ENCODE peak calls at places on chromosomes 16 and 17, in eight cellular contexts. M is T-cell, C is lower leg skin, B is AG09319, F is stomach, U is hepatic stellate cell, V is sciatic nerve, I is foreskin fibroblast. P is an unnamed sample.

GRCh38 chr16:57863434-57864160 is 61.3 kb upstream of the KIFC3 start:
- DNase-seq in F (peak), M (no peak), V (peak), C (peak), I (peak), B (peak), U (peak), P (no peak)

GRCh38 chr16:79902351-79902750 is 301.8 kb upstream of the MAF start:
- DNase-seq in V (no peak), B (no peak), C (no peak), I (no peak), U (no peak), M (no peak), F (no peak), P (no peak)

GRCh38 chr17:78933959-78934568 is 8.9 kb upstream of the TIMP2 start:
- DNase-seq in F (peak), I (peak), U (peak), B (peak), V (peak), C (peak), M (no peak), P (no peak)

GRCh38 chr16:86353185-86353584 is 157.1 kb upstream of the FOXF1 start:
- DNase-seq in F (no peak), V (no peak), U (no peak), I (peak), C (no peak), B (no peak), M (no peak), P (no peak)

GRCh38 chr17:67441052-67441738 is 64.1 kb downstream of the PITPNC1 start:
- DNase-seq in I (peak), M (peak), B (no peak), C (peak), U (peak), F (no peak), V (no peak), P (peak)

GRCh38 chr17:14044702-14045101 is 24.6 kb upstream of the COX10 start:
- DNase-seq in I (no peak), M (no peak), B (no peak), C (no peak), V (no peak), F (no peak), U (no peak), P (no peak)

GRCh38 chr17:71828182-71828596 is 292.6 kb upstream of the SOX9 start:
- DNase-seq in F (no peak), I (peak), U (no peak), B (peak), V (no peak), C (no peak), M (no peak), P (no peak)

GRCh38 chr16:24748242-24748641 is 18.8 kb downstream of the TNRC6A start:
- DNase-seq in M (no peak), I (peak), B (no peak), U (peak), F (no peak), V (no peak), C (no peak), P (no peak)

GRCh38 chr17:82301300-82301915 is 16.0 kb downstream of the CD7 start:
- DNase-seq in M (no peak), I (no peak), C (no peak), F (no peak), U (no peak), V (no peak), B (no peak), P (no peak)

GRCh38 chr16:3461120-3461519 is 17.6 kb downstream of the NAA60 start:
- DNase-seq in M (peak), I (no peak), F (no peak), B (no peak), C (no peak), U (no peak), V (no peak), P (no peak)

GRCh38 chr16:8655184-8655717 is 19.2 kb upstream of the ABAT start:
- DNase-seq in M (no peak), I (no peak), U (no peak), F (peak), C (peak), B (no peak), V (no peak), P (no peak)

GRCh38 chr17:5526821-5527598 is 40.6 kb downstream of the MIS12 start:
- DNase-seq in U (peak), M (no peak), B (peak), I (peak), V (peak), C (no peak), F (no peak), P (no peak)